ENCODE peak calls at places on chromosome 1, in ten cellular contexts. K is substantia nigra; L is activated naive CD8-positive, alpha-beta T cell treated with anti-CD3 and anti-CD28 coated beads, Interleukin-2, amount 50 U/mL, for 24 hours; Z is NCI-H69; R is left cardiac atrium; W is non-pigmented ciliary epithelial cell; D is SK-N-MC; O is mesendoderm; A is smooth muscle cell of the brain vasculature; H is stimulated activated CD4-positive, alpha-beta T cell treated with anti-CD3 and anti-CD28 coated beads, Interleukin-4, amount 100 ng/mL, for 1 hour. X is an unnamed sample.

GRCh38 chr1:48469616-48470500 is 2.1 kb downstream of the SPATA6 start:
- DNase-seq in K (peak), L (no peak), Z (no peak), R (peak), W (no peak), D (no peak), O (peak), A (peak), H (no peak), X (peak)

GRCh38 chr1:53289050-53289429 is 38.8 kb downstream of the LRP8 start:
- DNase-seq in K (no peak), L (no peak), Z (no peak), R (no peak), W (no peak), D (no peak), O (no peak), A (no peak), H (no peak), X (no peak)

GRCh38 chr1:112237983-112238515 is 158.0 kb upstream of the CTTNBP2NL start:
- DNase-seq in K (no peak), L (no peak), Z (peak), R (no peak), W (no peak), D (no peak), O (peak), A (no peak), H (no peak), X (no peak)

GRCh38 chr1:238681451-238681850 is 704.9 kb upstream of the CHRM3 start:
- DNase-seq in K (no peak), L (no peak), Z (no peak), R (no peak), W (no peak), D (no peak), O (no peak), A (no peak), H (no peak), X (no peak)

GRCh38 chr1:165815725-165816124 is 11.7 kb upstream of the UCK2 start:
- DNase-seq in K (no peak), L (no peak), Z (no peak), R (no peak), W (peak), D (no peak), O (peak), A (no peak), H (no peak), X (no peak)

GRCh38 chr1:39971138-39971537 is 16.2 kb downstream of the MFSD2A start:
- DNase-seq in K (no peak), L (no peak), Z (no peak), R (no peak), W (no peak), D (no peak), O (no peak), A (no peak), H (no peak), X (no peak)

GRCh38 chr1:53381790-53382401 is 54.0 kb upstream of the LRP8 start:
- DNase-seq in K (no peak), L (no peak), Z (no peak), R (no peak), W (peak), D (no peak), O (no peak), A (no peak), H (no peak), X (no peak)

GRCh38 chr1:202131956-202132821 is 9.5 kb downstream of the GPR37L1 start:
- DNase-seq in K (peak), L (no peak), Z (no peak), R (peak), W (no peak), D (no peak), O (peak), A (no peak), H (no peak), X (peak)

GRCh38 chr1:203666621-203667020 is 40.0 kb downstream of the ATP2B4 start:
- DNase-seq in K (no peak), L (no peak), Z (no peak), R (no peak), W (no peak), D (no peak), O (no peak), A (no peak), H (no peak), X (no peak)

GRCh38 chr1:25808481-25809244 is 8.7 kb downstream of the SELENON start:
- DNase-seq in K (no peak), L (no peak), Z (no peak), R (no peak), W (no peak), D (no peak), O (no peak), A (no peak), H (no peak), X (no peak)

GRCh38 chr1:244239261-244239770 is 188.2 kb downstream of the ZBTB18 start:
- DNase-seq in K (no peak), L (no peak), Z (peak), R (no peak), W (no peak), D (no peak), O (no peak), A (no peak), H (no peak), X (peak)

GRCh38 chr1:171934664-171935063 is 93.4 kb downstream of the DNM3 start:
- DNase-seq in K (no peak), L (no peak), Z (no peak), R (no peak), W (no peak), D (no peak), O (no peak), A (no peak), H (no peak), X (no peak)

GRCh38 chr1:77030401-77031100 is 163.3 kb downstream of the ST6GALNAC5 start:
- DNase-seq in K (no peak), L (no peak), Z (peak), R (no peak), W (no peak), D (no peak), O (no peak), A (no peak), H (no peak), X (no peak)

GRCh38 chr1:6019166-6019845 is 26.4 kb upstream of the KCNAB2 start:
- DNase-seq in K (no peak), L (no peak), Z (no peak), R (no peak), W (no peak), D (no peak), O (no peak), A (no peak), H (no peak), X (no peak)

GRCh38 chr1:156897078-156897825 is 3.7 kb downstream of the PEAR1 start:
- DNase-seq in K (no peak), L (no peak), Z (peak), R (no peak), W (no peak), D (no peak), O (no peak), A (no peak), H (no peak), X (no peak)

GRCh38 chr1:27527223-27527856 is 37.4 kb upstream of the WASF2 start:
- DNase-seq in K (no peak), L (peak), Z (peak), R (peak), W (no peak), D (no peak), O (peak), A (no peak), H (no peak), X (no peak)

GRCh38 chr1:208010487-208011079 is 99.7 kb upstream of the CD34 start:
- DNase-seq in K (no peak), L (no peak), Z (no peak), R (no peak), W (no peak), D (no peak), O (no peak), A (no peak), H (no peak), X (no peak)

GRCh38 chr1:35844826-35845225 is 37.0 kb downstream of the AGO4 start:
- DNase-seq in K (no peak), L (no peak), Z (no peak), R (no peak), W (no peak), D (no peak), O (no peak), A (no peak), H (no peak), X (no peak)

GRCh38 chr1:156162430-156163037 is 9.1 kb downstream of the SEMA4A start:
- DNase-seq in K (no peak), L (no peak), Z (no peak), R (no peak), W (no peak), D (no peak), O (no peak), A (no peak), H (no peak), X (no peak)

GRCh38 chr1:155977607-155978324 is 581 bp downstream of the ARHGEF2 start:
- DNase-seq in K (no peak), L (peak), Z (peak), R (peak), W (no peak), D (no peak), O (peak), A (no peak), H (peak), X (no peak)

GRCh38 chr1:183244466-183244865 is 58.4 kb downstream of the LAMC2 start:
- DNase-seq in K (no peak), L (no peak), Z (peak), R (peak), W (no peak), D (peak), O (no peak), A (no peak), H (no peak), X (no peak)

GRCh38 chr1:231861541-231862481 is 235.2 kb downstream of the DISC1 start:
- DNase-seq in K (no peak), L (no peak), Z (no peak), R (no peak), W (no peak), D (no peak), O (no peak), A (no peak), H (no peak), X (no peak)

GRCh38 chr1:91697322-91698260 is 188.4 kb downstream of the TGFBR3 start:
- DNase-seq in K (no peak), L (peak), Z (no peak), R (no peak), W (no peak), D (no peak), O (no peak), A (no peak), H (peak), X (no peak)

GRCh38 chr1:160781914-160782689 is 13.9 kb upstream of the LY9 start:
- DNase-seq in K (no peak), L (no peak), Z (no peak), R (no peak), W (no peak), D (no peak), O (no peak), A (no peak), H (no peak), X (peak)

GRCh38 chr1:204461331-204462228 is 33.0 kb downstream of the PIK3C2B start:
- DNase-seq in K (no peak), L (no peak), Z (no peak), R (peak), W (no peak), D (peak), O (no peak), A (no peak), H (peak), X (no peak)

GRCh38 chr1:160131803-160132565 is 16.4 kb downstream of the ATP1A2 start:
- DNase-seq in K (peak), L (no peak), Z (no peak), R (peak), W (no peak), D (no peak), O (no peak), A (no peak), H (no peak), X (no peak)

GRCh38 chr1:85449356-85449755 is 15.6 kb downstream of the DDAH1 start:
- DNase-seq in K (no peak), L (no peak), Z (peak), R (no peak), W (no peak), D (no peak), O (no peak), A (no peak), H (no peak), X (no peak)

GRCh38 chr1:214441119-214441518 is 110.3 kb downstream of the PTPN14 start:
- DNase-seq in K (no peak), L (no peak), Z (no peak), R (no peak), W (peak), D (peak), O (no peak), A (no peak), H (no peak), X (no peak)

GRCh38 chr1:36178479-36179219 is 22.7 kb downstream of the MAP7D1 start:
- DNase-seq in K (no peak), L (no peak), Z (no peak), R (peak), W (no peak), D (no peak), O (peak), A (no peak), H (no peak), X (no peak)

GRCh38 chr1:237470712-237471310 is 419.9 kb downstream of the ZP4 start:
- DNase-seq in K (no peak), L (no peak), Z (peak), R (no peak), W (no peak), D (no peak), O (peak), A (no peak), H (no peak), X (no peak)

GRCh38 chr1:54904476-54905048 is 17.6 kb upstream of the DHCR24 start:
- DNase-seq in K (no peak), L (no peak), Z (peak), R (no peak), W (peak), D (peak), O (peak), A (no peak), H (no peak), X (peak)

GRCh38 chr1:11796036-11796828 is 9.5 kb downstream of the MTHFR start:
- DNase-seq in K (no peak), L (no peak), Z (no peak), R (peak), W (no peak), D (no peak), O (no peak), A (no peak), H (no peak), X (no peak)

GRCh38 chr1:118960567-118961136 is 27.5 kb downstream of the TBX15 start:
- DNase-seq in K (no peak), L (no peak), Z (no peak), R (peak), W (no peak), D (no peak), O (no peak), A (no peak), H (no peak), X (no peak)

GRCh38 chr1:39822146-39822545 is 33.5 kb upstream of the BMP8B start:
- DNase-seq in K (no peak), L (no peak), Z (no peak), R (no peak), W (no peak), D (no peak), O (no peak), A (no peak), H (no peak), X (no peak)

GRCh38 chr1:89552481-89553194 is 28.0 kb downstream of the LRRC8B start:
- DNase-seq in K (no peak), L (no peak), Z (peak), R (no peak), W (no peak), D (no peak), O (no peak), A (no peak), H (no peak), X (no peak)

GRCh38 chr1:8197493-8198282 is 120.2 kb upstream of the SLC45A1 start:
- DNase-seq in K (no peak), L (no peak), Z (no peak), R (peak), W (peak), D (no peak), O (peak), A (no peak), H (no peak), X (no peak)

X was measured in T47D.